ENCODE peak calls at places on chromosomes 12 and 14, in four cellular contexts. One of them, this sample, is unnamed.

GRCh38 chr14:77322209-77322902 is 1.5 kb downstream of the GSTZ1 start:
- DNase-seq in AG04450: no peak
- DNase-seq in SW480: no peak
- DNase-seq in NCI-H345: no peak
- DNase-seq in this sample: no peak

GRCh38 chr12:53505086-53505485 is 2.2 kb downstream of the NPFF start:
- DNase-seq in AG04450: no peak
- DNase-seq in SW480: no peak
- DNase-seq in NCI-H345: no peak
- DNase-seq in this sample: no peak

GRCh38 chr14:48792376-48793024 is 793.7 kb downstream of the RPS29 start:
- DNase-seq in AG04450: no peak
- DNase-seq in NCI-H345: no peak
- DNase-seq in SW480: no peak
- DNase-seq in this sample: no peak

GRCh38 chr14:85175556-85175955 is 354.4 kb upstream of the FLRT2 start:
- DNase-seq in AG04450: peak; percentile 20
- DNase-seq in NCI-H345: no peak
- DNase-seq in SW480: no peak
- DNase-seq in this sample: peak; percentile 28

GRCh38 chr14:99129998-99130397 is 142.0 kb downstream of the BCL11B start:
- DNase-seq in SW480: no peak
- DNase-seq in AG04450: no peak
- DNase-seq in NCI-H345: no peak
- DNase-seq in this sample: no peak

GRCh38 chr14:41785696-41786095 is 179.0 kb downstream of the LRFN5 start:
- DNase-seq in SW480: no peak
- DNase-seq in AG04450: no peak
- DNase-seq in NCI-H345: peak; percentile 86
- DNase-seq in this sample: no peak

GRCh38 chr12:988616-989015 is 2.4 kb upstream of the ERC1 start:
- DNase-seq in SW480: no peak
- DNase-seq in NCI-H345: no peak
- DNase-seq in AG04450: no peak
- DNase-seq in this sample: no peak

GRCh38 chr12:28171356-28172060 is 18.7 kb upstream of the CCDC91 start:
- DNase-seq in AG04450: no peak
- DNase-seq in SW480: no peak
- DNase-seq in NCI-H345: no peak
- DNase-seq in this sample: no peak

GRCh38 chr12:129844662-129845061 is 59.2 kb downstream of the TMEM132D start:
- DNase-seq in NCI-H345: no peak
- DNase-seq in AG04450: no peak
- DNase-seq in SW480: no peak
- DNase-seq in this sample: no peak

GRCh38 chr14:73491256-73491976 is 683 bp downstream of the RIOX1 start:
- DNase-seq in SW480: peak; percentile 78
- DNase-seq in AG04450: peak; percentile 8
- DNase-seq in NCI-H345: peak; percentile 68
- DNase-seq in this sample: no peak

GRCh38 chr14:96762650-96763049 is 34.5 kb upstream of the VRK1 start:
- DNase-seq in AG04450: no peak
- DNase-seq in SW480: peak; percentile 86
- DNase-seq in NCI-H345: peak; percentile 8
- DNase-seq in this sample: no peak

GRCh38 chr12:3236345-3237153 is 159.4 kb downstream of the TSPAN9 start:
- DNase-seq in AG04450: no peak
- DNase-seq in SW480: peak; percentile 94
- DNase-seq in NCI-H345: no peak
- DNase-seq in this sample: no peak

GRCh38 chr14:100375273-100375962 is 52.3 kb downstream of the SLC25A47 start:
- DNase-seq in SW480: peak; percentile 92
- DNase-seq in AG04450: peak; percentile 96
- DNase-seq in NCI-H345: peak; percentile 12
- DNase-seq in this sample: peak; percentile 98

GRCh38 chr14:55446833-55447232 is 6.4 kb upstream of the TBPL2 start:
- DNase-seq in AG04450: peak; percentile 73
- DNase-seq in SW480: no peak
- DNase-seq in NCI-H345: no peak
- DNase-seq in this sample: peak; percentile 67

GRCh38 chr12:953776-954175 is 4.3 kb upstream of the RAD52 start:
- DNase-seq in NCI-H345: no peak
- DNase-seq in AG04450: no peak
- DNase-seq in SW480: no peak
- DNase-seq in this sample: peak; percentile 16

GRCh38 chr14:79229383-79229875 is 981.9 kb downstream of the DIO2 start:
- DNase-seq in NCI-H345: no peak
- DNase-seq in SW480: no peak
- DNase-seq in AG04450: no peak
- DNase-seq in this sample: no peak

GRCh38 chr12:79844693-79845092 is 90.2 kb downstream of the PPP1R12A start:
- DNase-seq in AG04450: peak; percentile 45
- DNase-seq in NCI-H345: no peak
- DNase-seq in SW480: peak; percentile 1
- DNase-seq in this sample: peak; percentile 8

GRCh38 chr12:85784096-85784720 is 52.0 kb downstream of the RASSF9 start:
- DNase-seq in SW480: no peak
- DNase-seq in NCI-H345: peak; percentile 41
- DNase-seq in AG04450: no peak
- DNase-seq in this sample: no peak

GRCh38 chr14:74244115-74244514 is 4.9 kb downstream of the VSX2 start:
- DNase-seq in NCI-H345: no peak
- DNase-seq in AG04450: no peak
- DNase-seq in SW480: no peak
- DNase-seq in this sample: no peak

GRCh38 chr14:87745507-87746118 is 247.4 kb downstream of the GALC start:
- DNase-seq in NCI-H345: peak; percentile 25
- DNase-seq in AG04450: no peak
- DNase-seq in SW480: peak; percentile 60
- DNase-seq in this sample: no peak

GRCh38 chr14:63470877-63471565 is 72.2 kb downstream of the PPP2R5E start:
- DNase-seq in AG04450: peak; percentile 41
- DNase-seq in NCI-H345: no peak
- DNase-seq in SW480: peak; percentile 41
- DNase-seq in this sample: peak; percentile 38

GRCh38 chr12:67764055-67764454 is 115.5 kb downstream of the DYRK2 start:
- DNase-seq in SW480: no peak
- DNase-seq in AG04450: no peak
- DNase-seq in NCI-H345: no peak
- DNase-seq in this sample: no peak

GRCh38 chr14:96060161-96060933 is 21.2 kb downstream of the C14orf132 start:
- DNase-seq in SW480: no peak
- DNase-seq in NCI-H345: no peak
- DNase-seq in AG04450: no peak
- DNase-seq in this sample: no peak

GRCh38 chr12:130335517-130336392 is 1.9 kb upstream of the PIWIL1 start:
- DNase-seq in SW480: peak; percentile 68
- DNase-seq in NCI-H345: peak; percentile 74
- DNase-seq in AG04450: no peak
- DNase-seq in this sample: peak; percentile 3

GRCh38 chr14:94770251-94770749 is 387 bp upstream of the GSC start:
- DNase-seq in AG04450: no peak
- DNase-seq in NCI-H345: no peak
- DNase-seq in SW480: no peak
- DNase-seq in this sample: no peak

GRCh38 chr14:93051600-93052546 is 63.9 kb downstream of the ITPK1 start:
- DNase-seq in NCI-H345: no peak
- DNase-seq in AG04450: no peak
- DNase-seq in SW480: no peak
- DNase-seq in this sample: no peak

GRCh38 chr12:20624718-20625117 is 70.4 kb upstream of the SLCO1C1 start:
- DNase-seq in SW480: peak; percentile 33
- DNase-seq in AG04450: no peak
- DNase-seq in NCI-H345: no peak
- DNase-seq in this sample: no peak

GRCh38 chr12:76007640-76008039 is 23.9 kb downstream of the PHLDA1 start:
- DNase-seq in NCI-H345: no peak
- DNase-seq in SW480: no peak
- DNase-seq in AG04450: no peak
- DNase-seq in this sample: no peak

This sample was measured in AG09309.